ENCODE peak calls at places on chromosomes 7 and 10, in nine cellular contexts. C is transverse colon, P is anterior cingulate cortex, V is upper lobe of right lung, U is HCEC 1CT, Z is H4, G is cardiac septum, L is NCI-H1105, D is substantia nigra. W is an unnamed sample.

GRCh38 chr7:138919256-138919655 is 61.9 kb downstream of the KIAA1549 start:
- DNase-seq in C (no peak), P (no peak), V (no peak), U (peak), Z (no peak), G (no peak), L (no peak), D (no peak), W (no peak)

GRCh38 chr10:115093286-115093775 is at the start of gene ATRNL1:
- DNase-seq in C (peak), P (no peak), V (peak), U (no peak), Z (no peak), G (no peak), L (peak), D (no peak), W (peak)

GRCh38 chr7:18457832-18458231 is 37.7 kb upstream of the HDAC9 start:
- DNase-seq in C (no peak), P (no peak), V (no peak), U (no peak), Z (no peak), G (no peak), L (peak), D (peak), W (no peak)

GRCh38 chr10:103350175-103350521 is 792 bp downstream of the PCGF6 start:
- DNase-seq in C (no peak), P (no peak), V (no peak), U (no peak), Z (no peak), G (no peak), L (no peak), D (no peak), W (no peak)

GRCh38 chr7:81460646-81461045 is 309.2 kb downstream of the HGF start:
- DNase-seq in C (no peak), P (no peak), V (no peak), U (no peak), Z (no peak), G (no peak), L (no peak), D (no peak), W (no peak)

GRCh38 chr10:33341638-33342037 is 7.2 kb upstream of the NRP1 start:
- DNase-seq in C (no peak), P (no peak), V (no peak), U (peak), Z (no peak), G (no peak), L (no peak), D (no peak), W (no peak)

GRCh38 chr10:124657806-124658205 is 86.4 kb downstream of the FAM53B start:
- DNase-seq in C (no peak), P (peak), V (no peak), U (no peak), Z (peak), G (no peak), L (no peak), D (no peak), W (no peak)

GRCh38 chr7:143849785-143850479 is 52.0 kb downstream of the TCAF1 start:
- DNase-seq in C (no peak), P (no peak), V (no peak), U (no peak), Z (no peak), G (no peak), L (no peak), D (no peak), W (no peak)

GRCh38 chr10:88525371-88526079 is 57.6 kb downstream of the RNLS start:
- DNase-seq in C (peak), P (no peak), V (no peak), U (peak), Z (peak), G (no peak), L (no peak), D (no peak), W (no peak)

GRCh38 chr7:39413866-39414668 is 152.1 kb upstream of the YAE1 start:
- DNase-seq in C (peak), P (no peak), V (peak), U (peak), Z (peak), G (no peak), L (peak), D (peak), W (peak)

GRCh38 chr10:74008212-74008731 is 10.4 kb downstream of the VCL start:
- DNase-seq in C (no peak), P (no peak), V (no peak), U (peak), Z (peak), G (no peak), L (no peak), D (no peak), W (no peak)

GRCh38 chr7:23074443-23075244 is 30.9 kb upstream of the KLHL7 start:
- DNase-seq in C (no peak), P (no peak), V (no peak), U (no peak), Z (peak), G (no peak), L (peak), D (no peak), W (no peak)

GRCh38 chr10:79222186-79222585 is 125.1 kb upstream of the PPIF start:
- DNase-seq in C (no peak), P (no peak), V (no peak), U (no peak), Z (no peak), G (no peak), L (no peak), D (no peak), W (no peak)

GRCh38 chr7:49166441-49166840 is 242.1 kb downstream of the CDC14C start:
- DNase-seq in C (no peak), P (no peak), V (no peak), U (no peak), Z (peak), G (no peak), L (no peak), D (no peak), W (no peak)

GRCh38 chr7:81211204-81211603 is 292.4 kb upstream of the SEMA3C start:
- DNase-seq in C (no peak), P (no peak), V (no peak), U (no peak), Z (no peak), G (no peak), L (no peak), D (no peak), W (no peak)

GRCh38 chr7:130894146-130895005 is 160.4 kb upstream of the KLF14 start:
- DNase-seq in C (no peak), P (peak), V (peak), U (peak), Z (peak), G (peak), L (peak), D (peak), W (no peak)

GRCh38 chr10:107451047-107451446 is 286.5 kb upstream of the SORCS1 start:
- DNase-seq in C (no peak), P (no peak), V (no peak), U (no peak), Z (no peak), G (no peak), L (no peak), D (no peak), W (no peak)

GRCh38 chr7:84271550-84271949 is 77.0 kb upstream of the SEMA3A start:
- DNase-seq in C (no peak), P (no peak), V (no peak), U (no peak), Z (no peak), G (no peak), L (no peak), D (no peak), W (no peak)

GRCh38 chr7:149704507-149704906 is 68.9 kb downstream of the ZNF467 start:
- DNase-seq in C (no peak), P (no peak), V (no peak), U (no peak), Z (no peak), G (no peak), L (no peak), D (no peak), W (no peak)

GRCh38 chr10:50805981-50806622 is 66.4 kb downstream of the ASAH2B start:
- DNase-seq in C (no peak), P (no peak), V (no peak), U (no peak), Z (no peak), G (no peak), L (no peak), D (no peak), W (no peak)

GRCh38 chr10:46096909-46097575 is 51.0 kb upstream of the MSMB start:
- DNase-seq in C (no peak), P (no peak), V (no peak), U (no peak), Z (no peak), G (no peak), L (no peak), D (no peak), W (no peak)

GRCh38 chr10:43653746-43654145 is 5.1 kb upstream of the ZNF32 start:
- DNase-seq in C (no peak), P (no peak), V (no peak), U (peak), Z (no peak), G (no peak), L (no peak), D (no peak), W (no peak)